ENCODE peak calls at places on chromosomes 4 and X, in seven cellular contexts. N is RPMI8226, R is KG1, C is H54, X is mammary epithelial cell, A is AML-193, B is iPS DF 6.9. K is an unnamed sample.

GRCh38 chrX:124018031-124018430 is 56.5 kb downstream of the STAG2 start:
- DNase-seq in N (peak), R (no peak), C (no peak), X (no peak), A (no peak), B (no peak), K (peak)

GRCh38 chrX:152725409-152725808 is 8.1 kb downstream of the CSAG1 start:
- DNase-seq in N (no peak), R (no peak), C (no peak), X (no peak), A (no peak), B (no peak), K (no peak)

GRCh38 chr4:141660880-141661279 is 24.5 kb downstream of the IL15 start:
- DNase-seq in N (no peak), R (no peak), C (no peak), X (no peak), A (no peak), B (no peak), K (no peak)

GRCh38 chr4:85979276-85979675 is 380.6 kb downstream of the MAPK10 start:
- DNase-seq in N (peak), R (no peak), C (no peak), X (no peak), A (no peak), B (no peak), K (no peak)

GRCh38 chrX:35711281-35711680 is 86.9 kb upstream of the MAGEB16 start:
- DNase-seq in N (no peak), R (no peak), C (no peak), X (no peak), A (no peak), B (no peak), K (no peak)

GRCh38 chrX:28586891-28587635 is at the start of gene IL1RAPL1:
- DNase-seq in N (no peak), R (no peak), C (no peak), X (peak), A (no peak), B (no peak), K (peak)

GRCh38 chr4:128332086-128332485 is 44.5 kb upstream of the PGRMC2 start:
- DNase-seq in N (no peak), R (no peak), C (no peak), X (no peak), A (no peak), B (no peak), K (no peak)

GRCh38 chr4:8568068-8568668 is 12.0 kb upstream of the GPR78 start:
- DNase-seq in N (no peak), R (no peak), C (no peak), X (no peak), A (no peak), B (no peak), K (no peak)

GRCh38 chr4:184473515-184474260 is 662 bp downstream of the IRF2 start:
- DNase-seq in N (peak), R (no peak), C (peak), X (peak), A (peak), B (no peak), K (no peak)

GRCh38 chr4:65918872-65919271 is 248.6 kb upstream of the EPHA5 start:
- DNase-seq in N (no peak), R (no peak), C (no peak), X (no peak), A (no peak), B (no peak), K (no peak)

GRCh38 chr4:185966549-185966948 is 102.4 kb upstream of the TLR3 start:
- DNase-seq in N (no peak), R (no peak), C (no peak), X (no peak), A (no peak), B (no peak), K (no peak)

GRCh38 chr4:185210102-185210981 is 944 bp downstream of the SNX25 start:
- DNase-seq in N (peak), R (no peak), C (no peak), X (peak), A (no peak), B (no peak), K (peak)

GRCh38 chrX:46444011-46444410 is 101.2 kb downstream of the ZNF674 start:
- DNase-seq in N (no peak), R (no peak), C (peak), X (peak), A (peak), B (no peak), K (peak)

GRCh38 chrX:37320541-37321203 is 28.5 kb upstream of the PRRG1 start:
- DNase-seq in N (no peak), R (peak), C (no peak), X (no peak), A (no peak), B (no peak), K (no peak)

GRCh38 chr4:141425124-141425523 is 204.4 kb downstream of the ZNF330 start:
- DNase-seq in N (no peak), R (no peak), C (no peak), X (peak), A (no peak), B (no peak), K (no peak)

GRCh38 chr4:21879187-21879586 is 69.4 kb downstream of the KCNIP4 start:
- DNase-seq in N (no peak), R (no peak), C (peak), X (no peak), A (no peak), B (peak), K (peak)

GRCh38 chr4:27178066-27178465 is 317.4 kb downstream of the STIM2 start:
- DNase-seq in N (no peak), R (no peak), C (no peak), X (no peak), A (no peak), B (no peak), K (no peak)

GRCh38 chr4:140212646-140213045 is 58.7 kb upstream of the MAML3 start:
- DNase-seq in N (no peak), R (no peak), C (no peak), X (no peak), A (no peak), B (no peak), K (no peak)

GRCh38 chr4:122632396-122633143 is 11.7 kb upstream of the IL21 start:
- DNase-seq in N (no peak), R (no peak), C (no peak), X (no peak), A (no peak), B (no peak), K (no peak)

GRCh38 chrX:65932173-65933084 is 107.5 kb downstream of the VSIG4 start:
- DNase-seq in N (peak), R (no peak), C (no peak), X (peak), A (no peak), B (no peak), K (no peak)

GRCh38 chr4:155025762-155026457 is 182.5 kb upstream of the NPY2R start:
- DNase-seq in N (peak), R (peak), C (no peak), X (peak), A (no peak), B (peak), K (peak)

GRCh38 chr4:142815834-142816233 is 30.3 kb downstream of the INPP4B start:
- DNase-seq in N (no peak), R (no peak), C (no peak), X (peak), A (no peak), B (no peak), K (no peak)

GRCh38 chr4:23881052-23881501 is 8.8 kb downstream of the PPARGC1A start:
- DNase-seq in N (no peak), R (no peak), C (no peak), X (peak), A (no peak), B (no peak), K (no peak)

GRCh38 chr4:147096667-147097604 is 151.3 kb upstream of the TTC29 start:
- DNase-seq in N (peak), R (peak), C (no peak), X (peak), A (peak), B (no peak), K (peak)